ENCODE peak calls at places on chromosomes 5 and 9, in five cellular contexts. J, G, U, A and R are unnamed samples.

GRCh38 chr5:67998709-67999251 is 216.8 kb upstream of the PIK3R1 start:
- DNase-seq in G (no peak), A (no peak), J (no peak), U (peak), R (peak)

GRCh38 chr9:120619751-120620655 is 40.0 kb upstream of the CDK5RAP2 start:
- DNase-seq in G (no peak), J (peak), U (peak), A (peak), R (peak)

GRCh38 chr9:34375901-34376595 is 650 bp downstream of the MYORG start:
- DNase-seq in A (peak), G (peak), U (peak), J (peak), R (peak)

GRCh38 chr9:115161431-115161830 is 43.5 kb upstream of the TNC start:
- DNase-seq in U (no peak), A (no peak), J (no peak), G (no peak), R (no peak)

GRCh38 chr9:98185611-98186171 is 6.7 kb downstream of the CORO2A start:
- DNase-seq in A (no peak), G (no peak), U (peak), J (no peak), R (no peak)

GRCh38 chr9:137318565-137318964 is 16.5 kb upstream of the NRARP start:
- DNase-seq in J (peak), U (no peak), A (peak), G (no peak), R (no peak)

GRCh38 chr9:2638871-2639673 is 17.5 kb downstream of the VLDLR start:
- DNase-seq in A (no peak), G (no peak), J (no peak), U (no peak), R (no peak)

GRCh38 chr5:80763211-80763610 is 108.4 kb upstream of the DHFR start:
- DNase-seq in J (no peak), G (no peak), U (peak), A (no peak), R (peak)

GRCh38 chr9:123053711-123054110 is 20.2 kb downstream of the GPR21 start:
- DNase-seq in A (no peak), J (no peak), U (no peak), G (no peak), R (no peak)

GRCh38 chr5:6162175-6162574 is 216.2 kb downstream of the MED10 start:
- DNase-seq in A (no peak), U (peak), J (no peak), G (no peak), R (no peak)

GRCh38 chr5:127959152-127959764 is 124.3 kb upstream of the SLC12A2 start:
- DNase-seq in U (peak), G (no peak), J (no peak), A (no peak), R (peak)

GRCh38 chr5:121171834-121172233 is 679.8 kb upstream of the FTMT start:
- DNase-seq in A (no peak), U (peak), G (no peak), J (no peak), R (no peak)